ENCODE peak calls at places on chromosomes 16 and 17, in four cellular contexts. K is AG04450; T is choroid plexus epithelial cell; E is CD8-positive, alpha-beta T cell. Q is an unnamed sample.

GRCh38 chr16:27725271-27726010 is 175.5 kb downstream of the KATNIP start:
- DNase-seq in K (no peak), T (no peak), E (no peak), Q (no peak)

GRCh38 chr16:65117701-65118448 is 4.0 kb downstream of the CDH11 start:
- DNase-seq in K (peak), T (peak), E (peak), Q (peak)

GRCh38 chr17:37338847-37339246 is 36.9 kb upstream of the C17orf78 start:
- DNase-seq in K (no peak), T (no peak), E (no peak), Q (no peak)

GRCh38 chr16:86556576-86556975 is 1.5 kb upstream of the MTHFSD start:
- DNase-seq in K (no peak), T (no peak), E (no peak), Q (no peak)

GRCh38 chr17:42414782-42415409 is 8.2 kb downstream of the CAVIN1 start:
- DNase-seq in K (no peak), T (no peak), E (peak), Q (peak)

GRCh38 chr16:48537909-48538745 is 71.9 kb downstream of the N4BP1 start:
- DNase-seq in K (no peak), T (no peak), E (no peak), Q (no peak)

GRCh38 chr17:55693244-55694216 is 29.1 kb downstream of the TMEM100 start:
- DNase-seq in K (no peak), T (peak), E (no peak), Q (no peak)

GRCh38 chr17:46865100-46865499 is 13.7 kb downstream of the WNT9B start:
- DNase-seq in K (peak), T (peak), E (no peak), Q (no peak)

GRCh38 chr17:61947367-61948078 is 19.7 kb upstream of the INTS2 start:
- DNase-seq in K (no peak), T (no peak), E (no peak), Q (no peak)

GRCh38 chr16:54282923-54283734 is 3.5 kb downstream of the IRX3 start:
- DNase-seq in K (no peak), T (no peak), E (no peak), Q (no peak)

GRCh38 chr17:37772982-37773381 is 28.1 kb upstream of the HNF1B start:
- DNase-seq in K (no peak), T (no peak), E (no peak), Q (no peak)

GRCh38 chr17:47246120-47246519 is 7.5 kb upstream of the ITGB3 start:
- DNase-seq in K (no peak), T (no peak), E (no peak), Q (no peak)

GRCh38 chr16:61195006-61195405 is 841.2 kb downstream of the CDH8 start:
- DNase-seq in K (no peak), T (no peak), E (no peak), Q (no peak)

DNA sequence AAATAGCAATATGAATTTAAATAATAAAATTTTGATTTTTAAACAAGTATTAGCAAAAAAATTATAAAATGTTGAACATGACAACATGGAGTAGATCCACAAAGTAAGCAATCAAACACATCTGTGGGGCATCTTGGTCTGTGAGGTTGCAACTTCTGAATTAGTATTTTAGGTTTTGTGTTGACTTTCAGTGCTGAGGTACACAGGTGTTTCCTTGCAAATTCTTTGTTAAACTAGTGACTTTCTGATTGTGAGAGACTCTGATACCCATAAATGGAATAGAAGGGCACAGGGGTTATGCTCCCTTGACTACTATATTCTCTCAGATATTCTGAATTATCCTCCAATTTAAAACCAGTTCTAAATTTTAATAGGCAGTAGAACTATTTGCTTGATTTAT is 841.7 kb downstream of the CDH8 start:
- DNase-seq in K (no peak), T (no peak), E (no peak), Q (no peak)
- TF ChIP-seq CTCF in K (no peak), T (no peak), E (no peak), Q (no peak)

GRCh38 chr17:2776589-2777241 is 19.5 kb upstream of the RAP1GAP2 start:
- DNase-seq in K (no peak), T (no peak), E (no peak), Q (no peak)
- TF ChIP-seq CTCF in K (no peak), T (no peak), E (no peak), Q (no peak)

GRCh38 chr17:73251871-73252270 is 9.8 kb downstream of the CPSF4L start:
- DNase-seq in K (no peak), T (no peak), E (no peak), Q (no peak)

GRCh38 chr17:73250851-73251640 is 10.6 kb downstream of the CPSF4L start:
- DNase-seq in K (no peak), T (no peak), E (no peak), Q (no peak)

GRCh38 chr17:73249700-73250099 is 12.0 kb downstream of the CPSF4L start:
- DNase-seq in K (no peak), T (no peak), E (no peak), Q (no peak)

GRCh38 chr17:73248532-73248931 is 13.1 kb downstream of the CPSF4L start:
- DNase-seq in K (no peak), T (no peak), E (no peak), Q (no peak)

GRCh38 chr17:73247728-73248127 is 14.0 kb downstream of the CPSF4L start:
- DNase-seq in K (no peak), T (peak), E (no peak), Q (no peak)
- TF ChIP-seq CTCF in K (no peak), T (peak), E (no peak), Q (no peak)

GRCh38 chr16:89355686-89356085 is 134.7 kb downstream of the ANKRD11 start:
- DNase-seq in K (no peak), T (no peak), E (no peak), Q (no peak)

GRCh38 chr16:89355036-89355435 is 135.3 kb downstream of the ANKRD11 start:
- DNase-seq in K (no peak), T (no peak), E (no peak), Q (no peak)

GRCh38 chr16:89357460-89357859 is 132.9 kb downstream of the ANKRD11 start:
- DNase-seq in K (no peak), T (no peak), E (peak), Q (no peak)

GRCh38 chr16:89358030-89359005 is 132.0 kb downstream of the ANKRD11 start:
- DNase-seq in K (no peak), T (no peak), E (peak), Q (no peak)

GRCh38 chr16:89357055-89357454 is 133.3 kb downstream of the ANKRD11 start:
- DNase-seq in K (no peak), T (no peak), E (peak), Q (no peak)
- TF ChIP-seq CTCF in K (no peak), T (no peak), E (no peak), Q (no peak)

GRCh38 chr17:48550313-48551205 is 5.7 kb upstream of the HOXB2 start:
- DNase-seq in K (no peak), T (no peak), E (no peak), Q (no peak)
- TF ChIP-seq CTCF in K (peak), T (no peak), E (no peak), Q (no peak)

DNA sequence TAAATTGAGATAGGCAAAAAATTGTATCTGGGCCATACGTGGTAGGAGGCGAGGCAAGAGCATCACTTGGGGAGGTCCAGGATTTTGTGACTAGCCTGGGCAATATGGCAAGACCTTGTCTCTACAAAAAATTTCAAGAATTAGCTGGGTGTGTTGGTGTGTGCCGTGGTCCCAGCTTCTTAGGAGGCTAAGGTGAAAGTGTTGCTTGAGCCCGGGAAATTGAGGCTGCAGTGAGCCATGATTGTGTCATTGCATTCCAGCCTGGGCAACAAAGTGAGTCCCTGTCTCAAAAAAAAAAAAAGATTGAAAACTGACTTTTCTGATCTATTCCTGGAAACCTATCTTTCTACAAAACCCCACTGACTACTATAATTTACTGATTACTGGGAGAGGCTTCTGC is 26.7 kb downstream of the CDK12 start:
- DNase-seq in K (no peak), T (no peak), E (no peak), Q (no peak)
- TF ChIP-seq CTCF in K (no peak), T (no peak), E (no peak), Q (no peak)

GRCh38 chr16:85151079-85151602 is 38.9 kb upstream of the CIBAR2 start:
- DNase-seq in K (no peak), T (no peak), E (no peak), Q (no peak)

GRCh38 chr16:85148959-85149358 is 36.7 kb upstream of the CIBAR2 start:
- DNase-seq in K (no peak), T (no peak), E (no peak), Q (no peak)

GRCh38 chr16:85151603-85152413 is 39.5 kb upstream of the CIBAR2 start:
- DNase-seq in K (peak), T (peak), E (no peak), Q (no peak)

GRCh38 chr16:85150331-85150940 is 38.2 kb upstream of the CIBAR2 start:
- DNase-seq in K (no peak), T (no peak), E (no peak), Q (no peak)

DNA sequence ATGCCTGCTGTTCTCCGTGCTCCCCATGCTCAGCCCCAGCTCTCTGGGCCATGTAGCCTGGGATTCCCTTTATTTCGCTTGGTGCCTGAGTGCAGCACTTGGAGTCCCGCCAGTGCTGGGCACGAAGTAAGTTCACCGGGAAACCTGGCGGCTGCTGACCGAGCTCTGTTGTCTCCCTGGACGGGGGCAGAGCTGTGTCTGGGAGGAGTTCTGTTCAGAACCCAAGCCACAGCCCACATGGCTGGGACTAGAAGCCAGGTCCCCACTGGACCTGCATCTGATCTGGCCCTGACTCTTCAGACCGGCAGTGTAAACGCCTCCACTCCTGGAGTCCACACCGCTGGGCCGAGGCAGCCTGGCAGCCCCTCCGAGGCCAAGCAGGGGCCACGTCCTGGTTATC is 37.5 kb upstream of the CIBAR2 start:
- DNase-seq in K (no peak), T (no peak), E (no peak), Q (no peak)
- TF ChIP-seq CTCF in K (no peak), T (no peak), E (no peak), Q (no peak)

DNA sequence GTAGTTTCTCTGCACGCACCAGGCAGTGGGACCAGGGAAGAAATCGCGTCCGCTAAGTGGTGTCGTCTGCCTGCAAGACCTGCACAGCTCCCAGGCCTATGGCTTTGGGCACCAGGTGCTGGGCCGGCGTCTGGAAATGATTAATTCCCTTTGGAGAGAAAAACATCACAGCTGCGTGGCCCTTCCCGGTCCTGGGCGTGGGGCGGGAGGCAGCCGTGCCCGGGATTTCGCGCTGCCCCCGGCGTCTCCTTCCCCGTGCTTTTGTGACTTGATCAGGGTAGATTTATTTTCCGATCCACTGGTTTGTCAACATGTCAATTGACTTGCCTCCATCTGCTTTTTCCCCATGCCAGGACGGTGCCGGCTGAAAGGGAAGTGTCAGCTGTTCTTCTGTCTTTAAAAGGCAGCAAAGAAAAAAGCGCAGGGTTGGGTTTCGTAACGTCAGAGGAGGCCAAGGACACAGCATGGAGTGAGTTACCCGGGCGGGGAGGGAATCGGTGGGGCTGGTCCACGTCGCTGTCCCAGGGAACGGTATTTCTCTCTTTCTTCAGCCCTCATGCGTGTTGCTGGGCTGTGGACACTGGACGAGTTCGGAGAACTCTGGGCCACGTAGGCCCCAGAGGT is 188.2 kb upstream of the ZNF469 start:
- DNase-seq in K (no peak), T (peak), E (no peak), Q (no peak)
- TF ChIP-seq CTCF in K (no peak), T (no peak), E (no peak), Q (no peak)

DNA sequence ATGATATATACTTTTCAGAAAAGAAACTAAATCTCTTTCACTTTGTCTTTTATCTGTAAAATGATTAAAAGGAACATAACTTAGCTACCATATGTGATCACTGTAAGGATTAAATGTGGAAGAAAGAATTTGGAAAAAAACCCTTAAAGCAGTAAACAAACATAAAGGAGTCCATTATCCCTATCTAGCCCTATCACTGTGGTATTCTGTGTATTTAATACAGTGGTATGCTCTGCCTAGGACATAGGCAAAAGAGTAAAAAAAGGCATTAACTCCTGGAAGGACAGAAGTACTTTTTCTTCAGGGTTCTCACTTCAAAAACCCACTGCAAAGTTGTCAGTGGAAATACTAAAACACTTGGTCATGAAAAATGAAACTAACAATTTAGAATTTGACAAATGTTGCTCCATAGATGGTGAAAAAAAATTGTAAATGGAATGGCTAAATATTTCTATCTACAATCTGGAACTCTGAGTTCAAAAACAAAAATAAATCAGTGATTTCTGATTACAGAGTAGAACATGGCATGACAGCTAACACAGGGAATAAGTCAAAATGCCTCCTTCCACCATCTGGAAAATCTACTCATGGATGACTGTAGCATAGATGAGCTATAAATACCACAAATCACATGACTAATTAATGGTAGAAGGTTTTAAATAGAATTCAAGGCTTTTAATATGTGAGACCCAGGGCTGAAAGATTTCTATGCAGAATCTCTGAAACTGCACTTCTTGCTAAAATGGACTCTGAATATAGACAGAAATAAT is 140.1 kb downstream of the ITFG1 start:
- DNase-seq in K (no peak), T (no peak), E (no peak), Q (no peak)
- TF ChIP-seq CTCF in K (no peak), T (no peak), E (no peak), Q (no peak)

Q was measured in GM12864.